ENCODE peak calls at places on chromosomes 11 and 22, in four cellular contexts. T is breast epithelium, E is HL-60, B is PC-3. P is an unnamed sample.

GRCh38 chr11:124800226-124800929 is at the start of gene MSANTD2:
- DNase-seq in E (peak; percentile 60), B (peak; percentile 76), T (peak; percentile 50), P (peak; percentile 59)

GRCh38 chr11:7637447-7638157 is 35.7 kb downstream of the CYB5R2 start:
- DNase-seq in E (no peak), T (no peak), B (peak; percentile 20), P (peak; percentile 56)

GRCh38 chr11:88431675-88432341 is 94.3 kb upstream of the CTSC start:
- DNase-seq in T (no peak), E (no peak), B (peak; percentile 69), P (no peak)

GRCh38 chr22:39567135-39567946 is 3.2 kb upstream of the CACNA1I start:
- DNase-seq in T (no peak), B (no peak), E (no peak), P (no peak)

GRCh38 chr11:128334311-128335044 is 252.9 kb downstream of the ETS1 start:
- DNase-seq in B (peak; percentile 96), E (no peak), T (no peak), P (no peak)

GRCh38 chr22:40618400-40618799 is 18.1 kb downstream of the MRTFA start:
- DNase-seq in T (no peak), E (no peak), B (no peak), P (no peak)

GRCh38 chr11:129425214-129425613 is 49.6 kb downstream of the BARX2 start:
- DNase-seq in E (no peak), B (no peak), T (no peak), P (no peak)

GRCh38 chr11:1160231-1161101 is 2.7 kb downstream of the MUC5AC start:
- DNase-seq in E (no peak), B (no peak), T (no peak), P (no peak)

GRCh38 chr11:68438658-68439259 is 21.8 kb upstream of the PPP6R3 start:
- DNase-seq in B (no peak), T (no peak), E (no peak), P (no peak)

GRCh38 chr11:124919836-124920755 is 1.0 kb downstream of the HEPN1 start:
- DNase-seq in B (no peak), E (no peak), T (no peak), P (no peak)

GRCh38 chr11:45060707-45061106 is 85.7 kb upstream of the PRDM11 start:
- DNase-seq in E (no peak), B (peak; percentile 8), T (no peak), P (no peak)

GRCh38 chr11:10641314-10642206 is 52.0 kb downstream of the IRAG1 start:
- DNase-seq in T (no peak), B (no peak), E (peak; percentile 76), P (no peak)

GRCh38 chr22:39946571-39947407 is 13.4 kb upstream of the TMA7B start:
- DNase-seq in E (no peak), T (peak; percentile 76), B (no peak), P (no peak)

GRCh38 chr11:100855466-100856067 is 168.5 kb downstream of the ARHGAP42 start:
- DNase-seq in T (no peak), B (peak; percentile 86), E (no peak), P (no peak)

GRCh38 chr11:79021601-79022000 is 419.2 kb downstream of the TENM4 start:
- DNase-seq in E (no peak), B (no peak), T (no peak), P (no peak)

DNA sequence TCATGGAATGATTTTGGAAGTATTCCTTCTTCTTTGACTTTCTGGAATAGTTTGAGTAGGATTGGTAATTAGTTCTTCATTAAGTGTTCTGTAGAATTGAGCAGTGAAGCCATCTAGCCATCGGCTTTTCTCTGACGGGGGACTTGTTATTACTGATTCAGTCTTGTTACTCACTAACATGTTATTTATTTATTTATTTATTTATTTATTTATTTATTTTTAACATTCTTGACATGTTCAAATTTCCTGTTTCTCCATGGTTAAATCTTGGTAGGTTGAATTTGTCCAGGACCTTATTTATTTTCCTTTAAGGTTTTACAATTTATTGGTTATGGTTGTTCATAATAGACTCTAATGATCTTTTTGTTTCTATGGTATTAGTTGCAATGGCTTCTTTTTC is 15.2 kb upstream of the OR10Q1 start:
- DNase-seq in T (no peak), E (no peak), B (no peak), P (no peak)
- H3K4me3 ChIP-seq in T (no peak overlapping the region), E (no peak overlapping the region), B (no peak overlapping the region), P (no peak overlapping the region)

GRCh38 chr11:47899801-47900200 is 51.7 kb upstream of the NUP160 start:
- DNase-seq in B (no peak), T (no peak), E (no peak), P (no peak)
- H3K27ac ChIP-seq in B (no peak overlapping the region), T (no peak overlapping the region), E (no peak overlapping the region), P (no peak overlapping the region)

GRCh38 chr11:56841210-56841810 is 92.8 kb upstream of the OR9G4 start:
- DNase-seq in B (peak; percentile 82), E (peak; percentile 41), T (peak; percentile 23), P (peak; percentile 64)
- H3K4me3 ChIP-seq in B (no peak overlapping the region), E (no peak overlapping the region), T (no peak overlapping the region), P (no peak overlapping the region)

GRCh38 chr22:22062306-22062793 is 79.8 kb upstream of the TOP3B start:
- DNase-seq in E (no peak), B (no peak), T (no peak), P (no peak)

GRCh38 chr22:22067192-22067591 is 84.6 kb upstream of the TOP3B start:
- DNase-seq in E (no peak), T (no peak), B (no peak), P (no peak)

GRCh38 chr22:22068025-22068424 is 85.4 kb upstream of the TOP3B start:
- DNase-seq in E (no peak), T (no peak), B (no peak), P (no peak)

GRCh38 chr22:22061085-22062077 is 78.8 kb upstream of the TOP3B start:
- DNase-seq in T (no peak), E (peak; percentile 91), B (peak; percentile 29), P (peak; percentile 17)

DNA sequence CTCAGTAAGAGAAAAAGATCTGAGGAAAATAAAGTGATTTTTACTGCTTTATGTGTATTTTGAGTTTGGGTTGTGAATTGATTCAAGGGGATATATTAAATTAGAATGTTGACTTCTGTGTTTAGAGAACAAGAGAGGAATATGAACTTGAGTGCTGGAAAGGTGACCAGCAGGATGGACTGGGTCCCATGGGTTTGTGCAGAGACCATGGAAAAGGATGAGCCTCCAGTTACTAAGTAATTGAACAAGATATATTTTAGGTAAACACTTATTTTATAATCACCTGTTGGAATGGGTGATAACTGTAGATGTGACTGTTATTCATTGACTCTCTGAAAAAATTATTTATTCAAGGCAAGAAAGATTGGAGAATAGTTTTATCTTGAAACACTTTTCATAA is 82.0 kb upstream of the TOP3B start:
- DNase-seq in B (no peak), T (no peak), E (no peak), P (no peak)
- H3K27ac ChIP-seq in B (no peak overlapping the region), T (no peak overlapping the region), E (peak overlapping the region; percentile 96), P (no peak overlapping the region)

GRCh38 chr11:72395993-72396392 is 38.3 kb downstream of the CLPB start:
- DNase-seq in B (no peak), E (no peak), T (no peak), P (no peak)

GRCh38 chr11:72394456-72394855 is 39.9 kb downstream of the CLPB start:
- DNase-seq in T (no peak), B (no peak), E (no peak), P (no peak)

GRCh38 chr11:72393303-72393702 is 41.0 kb downstream of the CLPB start:
- DNase-seq in T (no peak), E (no peak), B (no peak), P (no peak)

GRCh38 chr11:72389116-72389515 is 45.2 kb downstream of the CLPB start:
- DNase-seq in B (peak; percentile 21), E (no peak), T (no peak), P (no peak)

GRCh38 chr11:72391638-72392423 is 42.5 kb downstream of the CLPB start:
- DNase-seq in E (no peak), B (no peak), T (no peak), P (no peak)
- H3K4me3 ChIP-seq in E (no peak overlapping the region), B (no peak overlapping the region), T (no peak overlapping the region), P (no peak overlapping the region)

GRCh38 chr22:50297510-50298265 is 9.8 kb downstream of the PLXNB2 start:
- DNase-seq in E (no peak), T (no peak), B (no peak), P (no peak)
- H3K27ac ChIP-seq in E (no peak overlapping the region), T (peak overlapping the region; percentile 98), B (no peak overlapping the region), P (no peak overlapping the region)

GRCh38 chr22:23034621-23035556 is 35.4 kb upstream of the GNAZ start:
- DNase-seq in T (no peak), E (no peak), B (no peak), P (no peak)
- H3K4me3 ChIP-seq in T (no peak overlapping the region), E (no peak overlapping the region), B (no peak overlapping the region), P (no peak overlapping the region)

GRCh38 chr22:44369916-44370804 is 57.4 kb upstream of the SHISAL1 start:
- DNase-seq in T (no peak), E (no peak), B (no peak), P (no peak)

GRCh38 chr22:44368611-44369010 is 55.9 kb upstream of the SHISAL1 start:
- DNase-seq in T (no peak), B (no peak), E (no peak), P (no peak)

GRCh38 chr22:44366372-44367310 is 53.9 kb upstream of the SHISAL1 start:
- DNase-seq in T (no peak), B (no peak), E (no peak), P (no peak)

GRCh38 chr22:44371741-44372525 is 59.2 kb upstream of the SHISAL1 start:
- DNase-seq in T (no peak), E (no peak), B (no peak), P (no peak)

DNA sequence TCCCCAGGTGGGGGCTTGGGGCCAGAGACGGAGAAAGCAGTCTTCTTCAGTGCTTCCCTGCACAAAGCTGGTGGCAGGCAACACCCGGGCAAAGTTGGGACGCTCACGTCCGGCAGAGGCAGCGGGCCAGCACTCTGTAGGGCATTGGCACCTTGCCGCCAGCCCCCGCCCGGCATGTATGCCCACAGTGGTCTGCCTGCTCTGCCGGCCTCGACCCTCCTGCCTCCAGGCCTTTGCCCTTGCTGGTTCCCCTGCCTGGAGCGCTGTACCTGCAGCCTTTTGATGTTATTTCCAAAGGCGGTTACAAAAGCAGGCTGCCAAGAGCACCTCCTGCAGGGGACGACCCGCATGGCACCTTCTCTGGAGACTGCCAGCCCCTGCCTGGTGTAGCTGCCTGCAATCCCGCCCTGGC is 56.5 kb upstream of the SHISAL1 start:
- DNase-seq in B (no peak), T (no peak), E (no peak), P (no peak)
- H3K27ac ChIP-seq in B (no peak overlapping the region), T (no peak overlapping the region), E (no peak overlapping the region), P (no peak overlapping the region)